ENCODE peak calls at places on chromosome 15, in four cellular contexts. L is ovary, F is body of pancreas, C is cardiac muscle cell. N is an unnamed sample.

GRCh38 chr15:70643783-70644125 is 119.6 kb downstream of the UACA start:
- DNase-seq in C (peak; percentile 27), L (no peak), F (no peak), N (no peak)

GRCh38 chr15:29883126-29883525 is 60.9 kb upstream of the TJP1 start:
- DNase-seq in L (no peak), F (no peak), C (no peak), N (no peak)

GRCh38 chr15:99106417-99107220 is 1.7 kb downstream of the SYNM start:
- DNase-seq in F (peak; percentile 78), C (peak; percentile 57), L (peak; percentile 38), N (no peak)

GRCh38 chr15:80991446-80991845 is 1.8 kb upstream of the MESD start:
- DNase-seq in L (peak; percentile 74), C (peak; percentile 72), F (peak; percentile 66), N (peak; percentile 69)

GRCh38 chr15:33296050-33296449 is 14.7 kb upstream of the RYR3 start:
- DNase-seq in C (no peak), L (no peak), F (no peak), N (no peak)

GRCh38 chr15:92158426-92158825 is 235.3 kb upstream of the ST8SIA2 start:
- DNase-seq in C (no peak), F (peak; percentile 8), L (no peak), N (no peak)

GRCh38 chr15:74519311-74519710 is 21.7 kb upstream of the ARID3B start:
- DNase-seq in C (peak; percentile 86), L (no peak), F (no peak), N (no peak)

GRCh38 chr15:28953573-28954195 is 67.9 kb downstream of the APBA2 start:
- DNase-seq in L (no peak), C (no peak), F (no peak), N (no peak)

GRCh38 chr15:23548071-23548470 is 17.4 kb upstream of the MKRN3 start:
- DNase-seq in F (no peak), L (no peak), C (no peak), N (no peak)

GRCh38 chr15:67783303-67783702 is 42.0 kb upstream of the SKOR1 start:
- DNase-seq in C (no peak), F (no peak), L (no peak), N (no peak)
- H3K27me3 ChIP-seq in C (peaks cover 100% of the 10 kb centered on the region), F (no peaks in the 10 kb centered on the region), L (no peaks in the 10 kb centered on the region), N (no peaks in the 10 kb centered on the region)

DNA sequence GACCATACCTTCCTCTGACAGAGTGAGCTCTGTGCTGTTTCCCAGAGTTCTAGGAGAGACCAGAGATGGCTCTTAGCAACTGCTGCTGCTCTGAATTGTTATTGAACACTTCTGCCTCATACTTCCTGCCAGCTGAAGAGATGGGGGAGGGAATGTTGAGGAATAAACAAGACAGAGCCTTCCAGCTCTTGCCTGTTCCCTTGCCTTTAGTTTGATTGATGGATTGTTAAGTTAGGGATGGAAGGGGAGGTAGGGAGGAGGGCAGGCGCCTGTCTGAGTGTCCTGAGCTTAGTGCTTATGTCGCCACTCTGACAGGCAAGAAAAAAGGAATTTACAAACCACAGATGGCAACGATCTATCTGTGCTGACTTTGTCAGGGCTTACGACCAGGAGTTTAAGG is 42.8 kb downstream of the ZNF609 start:
- DNase-seq in C (peak; percentile 55), L (no peak), F (peak; percentile 13), N (peak; percentile 23)
- H3K27ac ChIP-seq in C (peak overlapping the region; percentile 47), L (peak overlapping the region; percentile 39), F (no peak overlapping the region), N (peak overlapping the region; percentile 58)

DNA sequence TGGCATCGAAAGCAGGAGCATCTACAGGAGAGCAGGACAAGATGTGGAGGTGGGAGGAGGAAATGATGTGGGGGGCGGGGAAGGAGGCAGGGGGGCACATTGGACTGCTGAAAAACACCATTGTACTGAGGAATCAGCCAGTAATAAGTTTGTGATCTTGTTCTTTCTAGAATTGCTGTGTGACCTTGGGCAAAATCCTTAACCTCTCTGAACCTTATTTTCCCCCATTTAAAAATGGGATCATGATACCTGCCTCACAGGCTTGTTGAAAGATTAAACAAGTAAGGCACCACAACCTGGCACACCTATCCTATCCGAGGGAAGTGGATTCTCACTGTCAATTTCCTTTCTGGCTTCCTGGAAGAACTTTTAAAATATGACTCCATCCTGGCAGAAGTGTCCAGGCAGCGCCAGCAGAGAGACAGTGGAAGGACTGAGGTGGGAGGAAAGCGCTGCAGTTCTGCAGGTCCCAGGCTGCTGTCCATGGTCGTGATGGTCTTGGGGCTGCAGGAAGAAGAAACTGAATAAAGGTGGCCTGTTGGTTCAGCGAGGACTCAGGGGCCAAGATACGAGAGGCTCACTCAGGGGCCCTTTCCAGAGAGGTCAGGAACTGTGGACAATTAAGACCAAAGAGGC is 56.8 kb upstream of the ARRDC4 start:
- DNase-seq in L (no peak), F (no peak), C (no peak), N (no peak)
- H3K27me3 ChIP-seq in L (no peaks in the 10 kb centered on the region), F (no peaks in the 10 kb centered on the region), C (peaks cover 9% of the 10 kb centered on the region), N (no peaks in the 10 kb centered on the region)

GRCh38 chr15:73483053-73483452 is 40.1 kb downstream of the REC114 start:
- DNase-seq in L (no peak), F (peak; percentile 14), C (no peak), N (no peak)

GRCh38 chr15:73485372-73485771 is 42.4 kb downstream of the REC114 start:
- DNase-seq in C (no peak), L (no peak), F (no peak), N (no peak)

GRCh38 chr15:73493936-73494335 is 51.0 kb downstream of the REC114 start:
- DNase-seq in L (no peak), F (no peak), C (no peak), N (no peak)

GRCh38 chr15:73488698-73489097 is 45.7 kb downstream of the REC114 start:
- DNase-seq in C (no peak), F (no peak), L (no peak), N (no peak)
- H3K27ac ChIP-seq in C (no peak overlapping the region), F (no peak overlapping the region), L (no peak overlapping the region), N (no peak overlapping the region)

GRCh38 chr15:96323250-96324162 is 7.0 kb upstream of the NR2F2 start:
- DNase-seq in C (no peak), L (peak; percentile 48), F (no peak), N (no peak)
- H3K27me3 ChIP-seq in C (peaks cover 100% of the 10 kb centered on the region), L (no peaks in the 10 kb centered on the region), F (no peaks in the 10 kb centered on the region), N (no peaks in the 10 kb centered on the region)

GRCh38 chr15:53831907-53832793 is 72.7 kb upstream of the WDR72 start:
- DNase-seq in C (no peak), F (no peak), L (no peak), N (no peak)

GRCh38 chr15:53830707-53831386 is 71.4 kb upstream of the WDR72 start:
- DNase-seq in F (no peak), C (no peak), L (no peak), N (no peak)

GRCh38 chr15:53834214-53834613 is 74.8 kb upstream of the WDR72 start:
- DNase-seq in F (no peak), C (no peak), L (no peak), N (no peak)

GRCh38 chr15:53835309-53835708 is 75.8 kb upstream of the WDR72 start:
- DNase-seq in C (no peak), F (no peak), L (no peak), N (no peak)

GRCh38 chr15:53833134-53833624 is 73.7 kb upstream of the WDR72 start:
- DNase-seq in F (peak; percentile 19), L (no peak), C (no peak), N (peak; percentile 15)
- H3K27ac ChIP-seq in F (no peak overlapping the region), L (no peak overlapping the region), C (no peak overlapping the region), N (no peak overlapping the region)

DNA sequence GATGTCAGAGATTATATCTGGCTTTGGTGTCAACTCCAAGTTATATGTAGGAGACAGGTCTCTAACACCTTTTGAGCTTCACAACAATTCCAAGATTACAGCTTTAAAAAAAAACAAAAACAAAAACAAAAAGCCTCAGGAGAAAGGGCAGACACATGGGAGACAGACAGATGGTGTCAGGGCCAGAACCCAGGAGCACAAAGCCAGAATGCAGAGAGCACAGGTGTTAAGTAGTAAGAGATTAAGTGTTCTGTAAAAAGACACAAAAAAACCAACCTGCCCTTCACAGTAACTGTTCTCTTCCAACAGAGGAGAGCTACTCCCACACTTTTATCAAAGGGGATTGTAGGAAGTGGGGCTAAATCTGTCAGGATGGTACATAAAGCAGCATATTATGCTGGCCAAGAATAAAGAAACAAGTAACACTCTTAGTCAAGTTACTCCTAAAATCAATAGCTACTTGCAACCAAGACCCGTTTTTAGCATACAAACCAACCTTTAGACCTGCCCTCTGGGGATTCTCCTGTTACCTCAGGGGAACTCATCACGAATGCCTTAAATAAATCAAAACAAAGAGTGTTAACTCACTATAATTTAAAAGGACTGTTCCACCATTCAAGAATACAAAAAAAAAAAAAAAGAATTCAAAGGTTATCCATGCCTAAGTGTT is 5.9 kb downstream of the CPEB1 start:
- DNase-seq in C (no peak), L (no peak), F (no peak), N (no peak)
- H3K27me3 ChIP-seq in C (peaks cover 86% of the 10 kb centered on the region), L (no peaks in the 10 kb centered on the region), F (no peaks in the 10 kb centered on the region), N (no peaks in the 10 kb centered on the region)

GRCh38 chr15:55253580-55253979 is 36.0 kb downstream of the RAB27A start:
- DNase-seq in C (peak; percentile 77), L (no peak), F (no peak), N (no peak)

GRCh38 chr15:55250392-55250791 is 39.2 kb downstream of the RAB27A start:
- DNase-seq in L (no peak), F (peak; percentile 60), C (peak; percentile 93), N (no peak)

GRCh38 chr15:55247766-55248427 is 41.7 kb downstream of the RAB27A start:
- DNase-seq in C (no peak), L (no peak), F (peak; percentile 14), N (no peak)

GRCh38 chr15:55248895-55249294 is 40.7 kb downstream of the RAB27A start:
- DNase-seq in L (no peak), C (no peak), F (no peak), N (no peak)

DNA sequence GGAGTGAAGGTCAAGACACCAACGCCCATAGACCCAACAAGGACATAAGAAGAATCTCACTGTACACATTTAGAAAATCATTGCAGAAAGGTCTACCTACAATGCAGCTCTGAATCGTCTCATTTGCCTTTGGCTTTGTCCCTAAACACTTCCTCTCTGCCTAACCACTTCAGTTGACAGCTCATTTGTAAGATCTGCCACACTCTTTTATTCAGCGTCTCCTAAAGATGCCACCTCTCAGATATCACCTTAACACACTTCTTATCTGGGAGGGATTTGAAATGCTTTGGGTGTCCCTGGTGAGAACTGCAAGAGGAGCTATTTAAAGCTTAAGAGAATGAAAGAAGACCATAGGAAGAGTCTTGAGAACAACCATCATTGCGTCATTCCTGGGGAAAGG is 38.7 kb downstream of the RAB27A start:
- DNase-seq in L (no peak), F (no peak), C (no peak), N (no peak)
- H3K27ac ChIP-seq in L (no peak overlapping the region), F (no peak overlapping the region), C (peak overlapping the region; percentile 7), N (no peak overlapping the region)

GRCh38 chr15:40367673-40368611 is 9.9 kb downstream of the DISP2 start:
- DNase-seq in F (peak; percentile 93), C (peak; percentile 94), L (peak; percentile 79), N (peak; percentile 72)

GRCh38 chr15:40367038-40367672 is 9.1 kb downstream of the DISP2 start:
- DNase-seq in F (peak; percentile 93), C (no peak), L (peak; percentile 34), N (no peak)

GRCh38 chr15:40365624-40366023 is 7.6 kb downstream of the DISP2 start:
- DNase-seq in C (no peak), F (no peak), L (no peak), N (no peak)

GRCh38 chr15:40365016-40365415 is 7.0 kb downstream of the DISP2 start:
- DNase-seq in C (no peak), L (no peak), F (no peak), N (no peak)

GRCh38 chr15:40366204-40367037 is 8.4 kb downstream of the DISP2 start:
- DNase-seq in L (no peak), F (no peak), C (no peak), N (no peak)
- H3K27me3 ChIP-seq in L (no peaks in the 10 kb centered on the region), F (no peaks in the 10 kb centered on the region), C (peaks cover 14% of the 10 kb centered on the region), N (no peaks in the 10 kb centered on the region)